ENCODE peak calls at places on chromosomes 6 and 20, in five cellular contexts. B, K, V, I and D are unnamed samples.
A peak's percentile ranks its signal among the peaks of the same experiment; 100 is the strongest.

GRCh38 chr6:4664117-4664626 is 112.0 kb upstream of the CDYL start:
- DNase-seq in B (peak; percentile 71), K (no peak), V (peak; percentile 93), I (no peak), D (peak; percentile 2)

GRCh38 chr6:109058620-109059019 is 36.0 kb downstream of the SESN1 start:
- DNase-seq in B (no peak), K (no peak), V (no peak), I (no peak), D (no peak)

GRCh38 chr20:50574108-50574507 is 63.9 kb downstream of the PTPN1 start:
- DNase-seq in B (no peak), K (no peak), V (no peak), I (no peak), D (no peak)

GRCh38 chr20:58481541-58482021 is 33.6 kb downstream of the APCDD1L start:
- DNase-seq in B (no peak), K (no peak), V (no peak), I (no peak), D (no peak)

GRCh38 chr6:128174724-128175123 is 273.9 kb upstream of the THEMIS start:
- DNase-seq in B (no peak), K (no peak), V (no peak), I (no peak), D (no peak)

GRCh38 chr20:8724884-8725283 is 344.0 kb upstream of the PLCB4 start:
- DNase-seq in B (no peak), K (no peak), V (no peak), I (no peak), D (no peak)

GRCh38 chr6:169931223-169931760 is 179.9 kb downstream of the ERMARD start:
- DNase-seq in B (no peak), K (no peak), V (no peak), I (no peak), D (no peak)

GRCh38 chr20:6956574-6956973 is 189.1 kb downstream of the BMP2 start:
- DNase-seq in B (no peak), K (no peak), V (peak; percentile 69), I (no peak), D (no peak)

GRCh38 chr20:1809121-1809520 is 86.1 kb upstream of the SIRPA start:
- DNase-seq in B (no peak), K (no peak), V (peak; percentile 96), I (no peak), D (no peak)

GRCh38 chr6:118280210-118280609 is 267.9 kb upstream of the PLN start:
- DNase-seq in B (no peak), K (no peak), V (peak; percentile 39), I (peak; percentile 13), D (no peak)

GRCh38 chr20:49986049-49986448 is 3.3 kb downstream of the SNAI1 start:
- DNase-seq in B (no peak), K (no peak), V (no peak), I (no peak), D (no peak)

GRCh38 chr20:33105336-33105924 is 26.0 kb downstream of the BPIFB4 start:
- DNase-seq in B (no peak), K (no peak), V (no peak), I (no peak), D (no peak)

GRCh38 chr20:51725584-51726176 is 42.5 kb downstream of the ATP9A start:
- DNase-seq in B (no peak), K (no peak), V (no peak), I (no peak), D (no peak)

GRCh38 chr6:14664616-14665315 is 547.2 kb downstream of the CD83 start:
- DNase-seq in B (no peak), K (no peak), V (no peak), I (no peak), D (no peak)

GRCh38 chr6:1636971-1637871 is 27.5 kb downstream of the FOXC1 start:
- DNase-seq in B (no peak), K (peak; percentile 81), V (peak; percentile 56), I (no peak), D (no peak)

GRCh38 chr6:49072146-49072545 is 390.9 kb downstream of the MMUT start:
- DNase-seq in B (no peak), K (no peak), V (no peak), I (no peak), D (no peak)

GRCh38 chr6:68087399-68088133 is 547.5 kb upstream of the ADGRB3 start:
- DNase-seq in B (no peak), K (no peak), V (no peak), I (peak; percentile 85), D (no peak)

GRCh38 chr6:163655217-163656121 is 241.0 kb downstream of the QKI start:
- DNase-seq in B (no peak), K (no peak), V (no peak), I (no peak), D (no peak)

GRCh38 chr6:290111-290932 is 2.0 kb upstream of the DUSP22 start:
- DNase-seq in B (no peak), K (no peak), V (no peak), I (no peak), D (no peak)

GRCh38 chr6:135149376-135149775 is 31.7 kb upstream of the MYB start:
- DNase-seq in B (no peak), K (no peak), V (no peak), I (no peak), D (no peak)

GRCh38 chr6:128333581-128334223 is 186.7 kb downstream of the PTPRK start:
- DNase-seq in B (no peak), K (no peak), V (no peak), I (no peak), D (no peak)

GRCh38 chr6:135195045-135195444 is 13.9 kb downstream of the MYB start:
- DNase-seq in B (no peak), K (no peak), V (no peak), I (no peak), D (no peak)

GRCh38 chr6:21946298-21946783 is 350.5 kb downstream of the PRL start:
- DNase-seq in B (no peak), K (no peak), V (peak; percentile 99), I (no peak), D (no peak)

GRCh38 chr6:16729183-16729696 is 32.0 kb downstream of the ATXN1 start:
- DNase-seq in B (no peak), K (no peak), V (peak; percentile 78), I (no peak), D (no peak)

GRCh38 chr20:32963176-32963575 is 41.1 kb downstream of the SUN5 start:
- DNase-seq in B (no peak), K (no peak), V (no peak), I (no peak), D (no peak)

DNA sequence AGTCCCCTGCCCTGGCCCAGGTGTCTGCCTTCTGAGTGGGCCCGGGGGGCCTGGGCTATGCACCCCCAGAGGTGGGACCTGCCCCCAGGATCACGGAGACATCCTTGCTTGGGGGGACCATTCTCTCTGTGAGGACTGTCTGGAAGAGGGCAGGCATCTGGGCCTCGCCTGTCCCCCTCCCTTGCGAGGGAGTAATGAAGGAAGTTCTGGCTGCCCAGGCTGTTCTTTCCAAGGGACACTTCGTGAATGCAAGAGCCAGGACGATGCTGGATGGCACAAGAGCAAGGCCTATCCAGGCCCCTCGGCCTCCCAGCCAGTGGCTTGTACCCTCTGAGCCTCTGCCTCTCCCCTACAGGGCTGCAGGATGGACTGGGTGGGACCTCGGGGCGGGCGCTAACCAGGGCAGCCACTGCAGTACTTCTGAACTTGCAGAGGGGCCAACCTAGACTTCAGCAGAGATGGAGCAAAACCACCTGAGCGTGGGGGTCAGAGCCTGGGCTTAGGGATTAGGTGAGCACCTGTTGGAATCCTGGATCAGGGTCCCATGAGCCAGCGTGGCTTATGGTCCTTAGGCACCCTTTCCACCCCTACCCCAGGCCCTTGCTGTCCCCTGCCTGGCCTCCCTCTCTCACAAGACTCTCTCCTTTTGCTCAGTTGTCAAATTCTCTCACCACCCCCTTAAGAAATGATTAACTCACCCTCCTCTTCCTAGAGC is 53.3 kb downstream of the CTCFL start:
- DNase-seq in B (no peak), K (no peak), V (no peak), I (no peak), D (peak; percentile 34)
- H3K4me1 ChIP-seq in B (peaks cover 40% of the 10 kb centered on the region), K (peaks cover 3% of the 10 kb centered on the region), V (no peaks in the 10 kb centered on the region), I (peaks cover 45% of the 10 kb centered on the region), D (no peaks in the 10 kb centered on the region)

GRCh38 chr6:119390276-119390793 is 40.8 kb upstream of the MAN1A1 start:
- DNase-seq in B (no peak), K (no peak), V (peak; percentile 41), I (no peak), D (no peak)

GRCh38 chr6:119385994-119386393 is 36.4 kb upstream of the MAN1A1 start:
- DNase-seq in B (no peak), K (no peak), V (no peak), I (no peak), D (no peak)

GRCh38 chr6:119379809-119380208 is 30.2 kb upstream of the MAN1A1 start:
- DNase-seq in B (no peak), K (no peak), V (no peak), I (no peak), D (no peak)

GRCh38 chr6:119384444-119384843 is 34.9 kb upstream of the MAN1A1 start:
- DNase-seq in B (no peak), K (no peak), V (peak; percentile 31), I (no peak), D (no peak)
- TF ChIP-seq CTCF in B (no peak), K (no peak), V (no peak), I (no peak), D (no peak)

GRCh38 chr6:43809417-43810305 is 39.6 kb downstream of the VEGFA start:
- DNase-seq in B (no peak), K (no peak), V (peak; percentile 80), I (no peak), D (no peak)
- H3K36me3 ChIP-seq in B (no peaks in the 10 kb centered on the region), K (no peaks in the 10 kb centered on the region), V (no peaks in the 10 kb centered on the region), I (no peaks in the 10 kb centered on the region), D (no peaks in the 10 kb centered on the region)

GRCh38 chr20:47350181-47350550 is 6.3 kb downstream of the ZMYND8 start:
- DNase-seq in B (no peak), K (no peak), V (no peak), I (no peak), D (no peak)

GRCh38 chr20:47347661-47348462 is 8.6 kb downstream of the ZMYND8 start:
- DNase-seq in B (no peak), K (no peak), V (no peak), I (no peak), D (no peak)

GRCh38 chr20:47350691-47351545 is 5.6 kb downstream of the ZMYND8 start:
- DNase-seq in B (no peak), K (no peak), V (no peak), I (no peak), D (no peak)

GRCh38 chr20:47348539-47349142 is 7.9 kb downstream of the ZMYND8 start:
- DNase-seq in B (no peak), K (no peak), V (peak; percentile 73), I (no peak), D (no peak)

DNA sequence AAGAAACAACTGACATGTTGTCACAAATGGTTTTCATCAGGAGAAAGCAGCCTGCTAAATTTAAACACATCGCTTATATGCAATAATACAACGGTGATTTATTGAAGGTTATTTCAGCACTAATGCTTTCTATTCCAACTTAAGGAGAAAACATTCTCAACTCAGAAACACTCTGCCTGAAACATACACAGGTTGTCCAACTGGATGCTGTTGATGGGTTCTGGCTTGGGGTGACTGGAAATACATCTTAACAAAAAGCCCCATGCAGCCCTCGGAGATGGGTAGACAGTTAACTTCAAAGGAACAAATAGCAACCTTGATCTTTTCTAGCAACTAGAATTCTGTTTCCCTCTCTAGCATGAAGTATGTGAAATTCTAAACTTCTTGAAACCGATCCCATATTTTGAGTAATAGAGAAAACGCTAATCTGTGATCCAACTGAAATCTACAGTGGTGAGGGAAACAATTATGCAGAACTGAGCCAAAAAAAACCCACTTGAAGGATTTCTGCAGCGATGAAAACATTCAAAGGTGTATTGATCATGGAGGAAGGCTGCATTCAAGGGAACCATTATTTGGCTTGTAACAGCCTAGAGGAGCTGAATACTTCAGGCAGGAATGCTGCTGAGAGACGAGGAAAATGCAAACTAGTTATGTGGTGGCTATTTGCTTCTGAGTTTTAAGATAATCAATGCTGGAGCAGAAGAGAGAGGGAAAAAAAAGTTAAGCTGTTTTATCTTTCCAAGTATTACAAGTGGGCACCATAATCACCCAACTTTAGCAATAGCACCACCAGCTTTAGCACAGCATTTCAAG is 6.9 kb downstream of the ZMYND8 start:
- DNase-seq in B (no peak), K (no peak), V (peak; percentile 93), I (no peak), D (no peak)
- H3K4me1 ChIP-seq in B (peaks cover 84% of the 10 kb centered on the region), K (peaks cover 63% of the 10 kb centered on the region), V (peaks cover 34% of the 10 kb centered on the region), I (peaks cover 28% of the 10 kb centered on the region), D (peaks cover 67% of the 10 kb centered on the region)